ENCODE peak calls at places on chromosomes 7 and 10, in seven cellular contexts. P, Y, K, R, E, L and Q are unnamed samples.

GRCh38 chr10:33559105-33559504 is 224.6 kb upstream of the NRP1 start:
- DNase-seq in P (peak), Y (peak), K (no peak), R (peak), E (peak), L (peak), Q (no peak)

GRCh38 chr7:92806496-92806895 is 29.9 kb downstream of the CDK6 start:
- DNase-seq in P (no peak), Y (no peak), K (no peak), R (no peak), E (no peak), L (no peak), Q (no peak)

GRCh38 chr7:93981480-93981874 is 22.7 kb downstream of the BET1 start:
- DNase-seq in P (no peak), Y (no peak), K (no peak), R (peak), E (peak), L (peak), Q (no peak)

GRCh38 chr7:17158261-17158660 is 140.2 kb upstream of the AHR start:
- DNase-seq in P (no peak), Y (no peak), K (no peak), R (no peak), E (no peak), L (no peak), Q (no peak)

GRCh38 chr10:22681301-22681700 is 33.1 kb downstream of the PIP4K2A start:
- DNase-seq in P (no peak), Y (no peak), K (no peak), R (no peak), E (no peak), L (no peak), Q (no peak)

GRCh38 chr10:773562-774161 is 84.2 kb upstream of the DIP2C start:
- DNase-seq in P (no peak), Y (no peak), K (peak), R (no peak), E (no peak), L (no peak), Q (no peak)

GRCh38 chr7:1343551-1343950 is 110.9 kb downstream of the UNCX start:
- DNase-seq in P (no peak), Y (no peak), K (no peak), R (no peak), E (no peak), L (no peak), Q (no peak)

GRCh38 chr10:27285093-27285492 is 44.5 kb upstream of the ACBD5 start:
- DNase-seq in P (peak), Y (no peak), K (no peak), R (no peak), E (peak), L (peak), Q (no peak)

GRCh38 chr10:132541601-132542011 is 4.0 kb downstream of the INPP5A start:
- DNase-seq in P (peak), Y (no peak), K (no peak), R (no peak), E (no peak), L (no peak), Q (no peak)

GRCh38 chr7:26857534-26858228 is 6.7 kb downstream of the SKAP2 start:
- DNase-seq in P (peak), Y (no peak), K (no peak), R (no peak), E (peak), L (no peak), Q (no peak)

GRCh38 chr7:99362801-99363200 is 11.7 kb upstream of the ARPC1B start:
- DNase-seq in P (peak), Y (no peak), K (peak), R (no peak), E (peak), L (peak), Q (no peak)

GRCh38 chr10:97078280-97079156 is 107.2 kb downstream of the SLIT1 start:
- DNase-seq in P (no peak), Y (no peak), K (no peak), R (no peak), E (no peak), L (no peak), Q (no peak)

GRCh38 chr10:29239569-29240472 is 49.0 kb upstream of the LYZL1 start:
- DNase-seq in P (no peak), Y (no peak), K (peak), R (no peak), E (peak), L (peak), Q (no peak)

GRCh38 chr10:89114846-89115625 is 92.1 kb downstream of the CH25H start:
- DNase-seq in P (no peak), Y (no peak), K (no peak), R (no peak), E (peak), L (peak), Q (no peak)

GRCh38 chr10:47419421-47419820 is 35.3 kb upstream of the ZNF488 start:
- DNase-seq in P (no peak), Y (no peak), K (no peak), R (no peak), E (no peak), L (no peak), Q (no peak)

GRCh38 chr7:4297165-4297842 is 384.8 kb upstream of the FOXK1 start:
- DNase-seq in P (no peak), Y (no peak), K (no peak), R (no peak), E (no peak), L (no peak), Q (no peak)

GRCh38 chr7:146116452-146117219 is at the start of gene CNTNAP2:
- DNase-seq in P (peak), Y (peak), K (no peak), R (no peak), E (peak), L (no peak), Q (no peak)

GRCh38 chr10:47361293-47361692 is 13.1 kb downstream of the RBP3 start:
- DNase-seq in P (peak), Y (no peak), K (peak), R (no peak), E (peak), L (peak), Q (no peak)

GRCh38 chr7:46839651-46840050 is 742.3 kb downstream of the TNS3 start:
- DNase-seq in P (peak), Y (no peak), K (no peak), R (no peak), E (peak), L (no peak), Q (peak)

GRCh38 chr7:82388138-82388537 is 55.4 kb downstream of the CACNA2D1 start:
- DNase-seq in P (peak), Y (no peak), K (no peak), R (no peak), E (no peak), L (no peak), Q (no peak)

GRCh38 chr10:49280001-49280408 is 19.0 kb upstream of the C10orf71 start:
- DNase-seq in P (no peak), Y (no peak), K (no peak), R (no peak), E (peak), L (peak), Q (no peak)

GRCh38 chr10:124127965-124128810 is 34.8 kb upstream of the CHST15 start:
- DNase-seq in P (no peak), Y (no peak), K (no peak), R (no peak), E (no peak), L (no peak), Q (no peak)

GRCh38 chr7:70383947-70384475 is 747.9 kb upstream of the GALNT17 start:
- DNase-seq in P (no peak), Y (no peak), K (no peak), R (no peak), E (no peak), L (no peak), Q (no peak)

GRCh38 chr10:89589091-89589725 is 53.8 kb upstream of the SLC16A12 start:
- DNase-seq in P (peak), Y (no peak), K (no peak), R (no peak), E (no peak), L (no peak), Q (no peak)

GRCh38 chr10:17238445-17239275 is 10.6 kb downstream of the VIM start:
- DNase-seq in P (peak), Y (peak), K (peak), R (no peak), E (peak), L (peak), Q (no peak)

GRCh38 chr7:104923010-104923421 is 91.0 kb upstream of the KMT2E start:
- DNase-seq in P (peak), Y (peak), K (peak), R (peak), E (peak), L (peak), Q (no peak)

GRCh38 chr7:130322615-130323014 is 22.0 kb upstream of the CPA5 start:
- DNase-seq in P (no peak), Y (no peak), K (no peak), R (no peak), E (no peak), L (no peak), Q (no peak)

GRCh38 chr7:128032605-128033235 is 1.5 kb upstream of the LRRC4 start:
- DNase-seq in P (no peak), Y (no peak), K (no peak), R (no peak), E (no peak), L (no peak), Q (no peak)

GRCh38 chr10:131924982-131925649 is 24.3 kb downstream of the PPP2R2D start:
- DNase-seq in P (no peak), Y (no peak), K (no peak), R (no peak), E (no peak), L (no peak), Q (no peak)

GRCh38 chr10:52757777-52758176 is 14.8 kb downstream of the MBL2 start:
- DNase-seq in P (peak), Y (no peak), K (no peak), R (no peak), E (no peak), L (peak), Q (no peak)

GRCh38 chr10:17247210-17247609 is 19.2 kb downstream of the VIM start:
- DNase-seq in P (no peak), Y (no peak), K (no peak), R (no peak), E (no peak), L (no peak), Q (no peak)

GRCh38 chr7:30771859-30772429 is 727 bp downstream of the MINDY4 start:
- DNase-seq in P (no peak), Y (no peak), K (no peak), R (no peak), E (no peak), L (no peak), Q (no peak)

GRCh38 chr10:12868229-12868628 is 133.3 kb downstream of the CCDC3 start:
- DNase-seq in P (no peak), Y (no peak), K (no peak), R (no peak), E (no peak), L (no peak), Q (no peak)

GRCh38 chr10:124693396-124693795 is 50.8 kb downstream of the FAM53B start:
- DNase-seq in P (no peak), Y (no peak), K (no peak), R (no peak), E (no peak), L (no peak), Q (no peak)

GRCh38 chr10:44759122-44759521 is 152.0 kb upstream of the TMEM72 start:
- DNase-seq in P (no peak), Y (no peak), K (no peak), R (no peak), E (no peak), L (no peak), Q (no peak)

GRCh38 chr10:44752451-44753441 is 158.4 kb upstream of the TMEM72 start:
- DNase-seq in P (peak), Y (peak), K (peak), R (no peak), E (peak), L (peak), Q (peak)

GRCh38 chr10:44757551-44758205 is 153.5 kb upstream of the TMEM72 start:
- DNase-seq in P (no peak), Y (no peak), K (no peak), R (no peak), E (no peak), L (no peak), Q (no peak)

GRCh38 chr10:44761076-44761475 is 150.1 kb upstream of the TMEM72 start:
- DNase-seq in P (no peak), Y (no peak), K (no peak), R (no peak), E (peak), L (peak), Q (no peak)

DNA sequence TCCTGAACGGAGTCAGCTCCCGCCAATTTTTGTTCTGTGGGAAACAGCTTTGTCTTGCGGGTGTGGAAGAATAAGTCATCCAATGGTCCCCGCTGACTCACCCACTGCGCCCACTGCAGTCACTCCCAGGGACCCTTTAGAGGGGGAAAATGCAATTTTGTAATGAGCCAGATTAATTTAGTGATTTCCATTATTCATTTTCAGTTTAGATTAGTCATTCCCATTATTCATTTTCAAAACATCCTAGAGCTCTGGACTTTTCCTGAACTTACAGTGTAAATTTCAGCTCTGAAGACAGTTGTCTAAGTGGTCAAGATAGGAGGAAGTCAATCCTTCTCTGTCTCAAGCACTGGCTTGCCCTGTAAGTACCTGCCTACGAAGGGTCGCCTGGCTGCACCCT is 154.9 kb upstream of the TMEM72 start:
- DNase-seq in P (peak), Y (peak), K (peak), R (no peak), E (peak), L (peak), Q (no peak)
- H3K4me3 ChIP-seq in P (no peak), Y (no peak), K (no peak), R (no peak), E (no peak), L (no peak), Q (no peak)

DNA sequence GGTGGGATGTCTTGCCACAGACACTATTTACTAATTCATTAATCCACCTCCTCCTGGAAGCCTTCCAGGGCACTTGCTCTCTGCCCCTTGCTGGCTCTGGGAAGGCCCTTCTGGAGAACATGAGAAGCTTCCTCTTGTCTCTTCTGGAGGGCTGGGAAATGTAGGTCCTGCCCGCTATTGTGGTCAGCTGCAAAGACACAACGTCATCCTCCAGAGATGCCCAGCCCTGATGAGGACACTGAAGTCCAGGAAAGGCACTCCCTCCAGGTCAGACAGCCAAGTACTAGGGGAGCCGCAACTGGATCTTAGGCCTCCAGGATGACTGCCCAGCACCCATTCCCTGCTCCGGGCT is 9.6 kb upstream of the TACR2 start:
- DNase-seq in P (no peak), Y (no peak), K (no peak), R (no peak), E (no peak), L (no peak), Q (no peak)
- H3K4me3 ChIP-seq in P (no peak), Y (no peak), K (no peak), R (no peak), E (no peak), L (no peak), Q (no peak)

GRCh38 chr10:11724938-11725776 is 17.0 kb upstream of the ECHDC3 start:
- DNase-seq in P (peak), Y (peak), K (no peak), R (no peak), E (peak), L (peak), Q (peak)
- H3K4me3 ChIP-seq in P (no peak), Y (no peak), K (no peak), R (no peak), E (no peak), L (no peak), Q (no peak)

GRCh38 chr7:132435016-132435990 is 141.0 kb downstream of the PLXNA4 start:
- DNase-seq in P (no peak), Y (no peak), K (no peak), R (no peak), E (peak), L (no peak), Q (no peak)
- H3K4me3 ChIP-seq in P (no peak), Y (no peak), K (no peak), R (no peak), E (no peak), L (no peak), Q (no peak)